ENCODE peak calls at places on chromosomes 4 and X, in five cellular contexts. I is A549, U is SK-N-SH, Z is colonic mucosa, L is testis. R is an unnamed sample. For H3K4me1, the result is how much of the 10 kb centered on the place peaks cover.

GRCh38 chr4:158285429-158286216 is 75.3 kb downstream of the TMEM144 start:
- DNase-seq in I (no peak), U (no peak), Z (no peak), L (no peak), R (no peak)

GRCh38 chr4:42719257-42719656 is 62.4 kb upstream of the ATP8A1 start:
- DNase-seq in I (no peak), U (no peak), Z (no peak), L (no peak), R (no peak)

GRCh38 chrX:10926404-10926803 is 184.7 kb upstream of the HCCS start:
- DNase-seq in I (no peak), U (no peak), Z (no peak), L (no peak), R (no peak)

GRCh38 chrX:15721911-15722310 is 16.2 kb upstream of the CA5B start:
- DNase-seq in I (no peak), U (no peak), Z (no peak), L (no peak), R (no peak)

GRCh38 chr4:73417973-73418372 is 13.9 kb downstream of the ALB start:
- DNase-seq in I (no peak), U (no peak), Z (no peak), L (no peak), R (peak)

GRCh38 chrX:100768679-100769338 is 36.9 kb upstream of the SYTL4 start:
- DNase-seq in I (peak), U (peak), Z (peak), L (peak), R (peak)

GRCh38 chrX:139327355-139327754 is 203.2 kb upstream of the F9 start:
- DNase-seq in I (no peak), U (no peak), Z (no peak), L (no peak), R (no peak)

GRCh38 chr4:5808081-5808741 is 84.7 kb downstream of the CRMP1 start:
- DNase-seq in I (no peak), U (peak), Z (no peak), L (no peak), R (no peak)

GRCh38 chr4:139988863-139989765 is 164.9 kb downstream of the MAML3 start:
- DNase-seq in I (peak), U (no peak), Z (no peak), L (no peak), R (peak)

GRCh38 chrX:9644335-9644734 is 121.3 kb downstream of the GPR143 start:
- DNase-seq in I (no peak), U (no peak), Z (no peak), L (no peak), R (no peak)

GRCh38 chrX:23883737-23884354 is 23.9 kb downstream of the APOO start:
- DNase-seq in I (peak), U (no peak), Z (peak), L (no peak), R (no peak)

GRCh38 chr4:139760558-139760957 is 94.9 kb downstream of the MGST2 start:
- DNase-seq in I (no peak), U (no peak), Z (no peak), L (no peak), R (no peak)

GRCh38 chrX:70970482-70970999 is 39.6 kb upstream of the SLC7A3 start:
- DNase-seq in I (peak), U (peak), Z (no peak), L (no peak), R (peak)

GRCh38 chr4:10018818-10019438 is 2.4 kb downstream of the SLC2A9 start:
- DNase-seq in I (peak), U (peak), Z (peak), L (peak), R (peak)

GRCh38 chr4:57109847-57110634 is at the start of gene IGFBP7:
- DNase-seq in I (no peak), U (peak), Z (peak), L (peak), R (peak)

GRCh38 chrX:109716431-109717028 is 16.5 kb downstream of the ACSL4 start:
- DNase-seq in I (no peak), U (no peak), Z (no peak), L (no peak), R (no peak)

GRCh38 chrX:46759645-46759974 is 692 bp upstream of the SLC9A7 start:
- DNase-seq in I (no peak), U (peak), Z (no peak), L (no peak), R (peak)

GRCh38 chrX:43939187-43939926 is 33.8 kb downstream of the NDP start:
- DNase-seq in I (no peak), U (no peak), Z (no peak), L (no peak), R (no peak)

GRCh38 chr4:101205878-101206277 is 141.4 kb downstream of the PPP3CA start:
- DNase-seq in I (no peak), U (no peak), Z (no peak), L (no peak), R (no peak)

GRCh38 chrX:17778984-17779383 is 41.7 kb downstream of the SCML1 start:
- DNase-seq in I (no peak), U (no peak), Z (no peak), L (no peak), R (no peak)

GRCh38 chrX:153598541-153599191 is at the start of gene CCNQ:
- DNase-seq in I (no peak), U (peak), Z (no peak), L (no peak), R (peak)

GRCh38 chrX:132488092-132488749 is 617 bp downstream of the MBNL3 start:
- DNase-seq in I (no peak), U (no peak), Z (no peak), L (no peak), R (no peak)

GRCh38 chrX:79415056-79415455 is 47.9 kb upstream of the ITM2A start:
- DNase-seq in I (no peak), U (no peak), Z (no peak), L (no peak), R (no peak)

GRCh38 chrX:8867454-8867853 is 66.3 kb upstream of the FAM9A start:
- DNase-seq in I (no peak), U (no peak), Z (no peak), L (no peak), R (no peak)

GRCh38 chr4:119597377-119597776 is 31.2 kb downstream of the PDE5A start:
- DNase-seq in I (no peak), U (no peak), Z (no peak), L (no peak), R (no peak)

GRCh38 chr4:118396881-118397666 is 44.3 kb upstream of the PRSS12 start:
- DNase-seq in I (no peak), U (no peak), Z (no peak), L (no peak), R (no peak)

DNA sequence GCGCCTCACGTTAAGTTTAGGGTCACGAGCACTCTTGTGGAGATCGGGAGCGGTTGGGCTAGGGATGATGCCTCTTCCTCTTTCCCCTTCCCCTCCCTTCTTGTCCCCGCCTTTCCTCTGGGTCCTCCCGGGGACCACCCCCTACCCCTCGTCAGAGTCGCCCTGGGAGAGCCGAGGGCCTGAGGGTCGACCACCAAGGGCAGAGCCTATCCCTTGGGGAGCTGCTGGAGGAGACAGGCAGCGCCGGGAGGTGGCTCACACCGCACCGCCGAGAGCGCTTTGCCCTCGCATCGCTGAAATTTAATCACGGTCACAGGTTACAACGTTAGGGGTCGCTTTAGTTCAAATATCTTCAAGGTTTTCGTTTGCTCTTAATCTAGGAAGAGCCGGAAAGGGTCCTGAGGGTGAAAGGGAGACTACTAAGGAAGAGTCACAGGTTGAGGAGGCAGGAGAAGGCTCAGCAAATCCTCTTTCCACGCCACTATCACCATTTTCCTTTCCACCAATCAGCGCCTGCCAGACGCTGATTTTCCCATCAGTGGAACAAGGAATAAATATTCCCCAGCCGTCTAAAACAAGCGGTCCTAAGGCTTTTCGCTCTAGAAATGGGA is 529 bp upstream of the SNCA start:
- DNase-seq in I (peak), U (peak), Z (peak), L (peak), R (peak)
- H3K27ac ChIP-seq in I (no peak), U (peak), Z (no peak), L (no peak), R (no peak)

GRCh38 chrX:122092978-122093377 is 1045.6 kb downstream of the GLUD2 start:
- DNase-seq in I (no peak), U (no peak), Z (no peak), L (no peak), R (no peak)
- TF ChIP-seq CTCF in I (no peak), U (peak), Z (peak), L (no peak), R (peak)

DNA sequence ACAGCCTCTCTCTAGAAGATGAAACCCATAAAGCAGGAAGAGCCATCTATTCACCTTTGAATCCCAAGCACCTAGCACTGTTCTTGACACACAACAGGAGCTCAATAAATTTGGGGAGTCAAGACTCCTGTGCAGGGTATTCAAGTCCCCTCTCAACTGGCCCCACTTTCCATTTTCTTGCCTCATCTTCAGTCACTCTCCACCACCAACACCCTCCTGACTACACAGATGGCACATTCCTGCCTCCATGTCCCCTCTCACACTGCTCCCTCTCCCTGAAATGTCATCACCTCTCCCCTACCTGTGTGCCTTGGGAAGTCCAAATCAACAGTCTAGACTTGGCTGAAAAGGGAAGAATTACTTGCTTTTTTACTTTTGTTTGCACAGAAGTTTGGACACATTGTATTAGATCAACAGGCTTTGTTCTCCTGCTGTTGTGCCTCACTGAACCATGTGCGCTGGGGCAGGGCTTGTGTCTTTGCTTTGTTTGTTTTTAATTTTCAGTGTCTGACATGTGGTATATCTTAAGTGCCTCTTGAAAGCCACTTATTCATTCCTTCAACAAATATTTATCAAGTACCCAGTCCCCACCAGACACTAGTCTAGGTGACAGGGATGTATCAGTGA is 85.1 kb downstream of the APBB2 start:
- DNase-seq in I (no peak), U (no peak), Z (no peak), L (no peak), R (no peak)
- H3K4me1 ChIP-seq in I (under half), U (under half), Z (under half), L (under half), R (under half)

GRCh38 chr4:678331-678734 is 4.0 kb downstream of the MYL5 start:
- DNase-seq in I (no peak), U (no peak), Z (no peak), L (no peak), R (no peak)
- H3K27ac ChIP-seq in I (no peak), U (no peak), Z (no peak), L (no peak), R (no peak)

GRCh38 chr4:103032575-103032974 is 13.1 kb upstream of the SLC9B1 start:
- DNase-seq in I (no peak), U (peak), Z (no peak), L (peak), R (peak)
- TF ChIP-seq CTCF in I (peak), U (peak), Z (no peak), L (no peak), R (peak)

DNA sequence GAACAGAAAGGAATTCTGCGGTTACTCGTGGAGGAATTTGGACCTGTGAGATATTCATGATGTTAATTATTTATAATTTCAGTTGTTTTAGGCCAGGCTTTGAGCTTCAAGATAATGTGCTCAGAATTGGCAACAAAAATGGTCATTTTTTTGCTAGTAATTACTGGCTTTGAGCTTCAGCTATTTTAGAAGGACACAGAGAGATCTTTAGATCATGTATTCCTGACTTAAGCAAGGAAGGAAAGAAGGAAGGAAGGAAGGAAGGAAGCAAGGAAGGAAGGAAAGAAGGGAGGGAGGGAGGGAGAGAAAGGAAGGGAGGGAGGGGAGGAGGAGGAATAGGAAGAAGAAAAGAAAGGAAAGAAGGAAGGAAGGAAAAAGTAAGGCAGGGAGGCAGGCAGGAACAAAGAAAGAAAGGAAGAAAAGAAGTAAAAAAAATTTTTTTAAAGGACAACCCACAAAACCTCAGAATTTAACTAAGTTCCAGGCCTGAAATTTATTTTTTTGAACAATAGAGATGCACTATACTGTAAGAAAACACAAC is 277.9 kb upstream of the KLF3 start:
- DNase-seq in I (no peak), U (no peak), Z (no peak), L (no peak), R (no peak)
- H3K4me1 ChIP-seq in I (under half), U (under half), Z (under half), L (under half), R (under half)

R was measured in neural progenitor cell.